ENCODE peak calls at places on chromosomes 13 and 19, in five cellular contexts. One of them, this sample, is unnamed.
A peak's percentile ranks its signal among the peaks of the same experiment; 100 is the strongest.

GRCh38 chr19:4972509-4973230 is 3.8 kb downstream of the KDM4B start:
- DNase-seq in adrenal gland: peak; percentile 73
- DNase-seq in breast epithelium: no peak
- DNase-seq in fibroblast of pulmonary artery: peak; percentile 47
- DNase-seq in NB4: no peak
- DNase-seq in this sample: peak; percentile 48

GRCh38 chr13:35826626-35827254 is 304.4 kb downstream of the DCLK1 start:
- DNase-seq in adrenal gland: no peak
- DNase-seq in breast epithelium: no peak
- DNase-seq in fibroblast of pulmonary artery: no peak
- DNase-seq in NB4: peak; percentile 39
- DNase-seq in this sample: no peak

GRCh38 chr19:11662278-11662677 is 65.0 kb downstream of the ZNF627 start:
- DNase-seq in adrenal gland: no peak
- DNase-seq in breast epithelium: no peak
- DNase-seq in fibroblast of pulmonary artery: no peak
- DNase-seq in NB4: no peak
- DNase-seq in this sample: no peak

GRCh38 chr19:38736413-38737280 is 7.6 kb downstream of the CAPN12 start:
- DNase-seq in adrenal gland: peak; percentile 46
- DNase-seq in breast epithelium: peak; percentile 75
- DNase-seq in fibroblast of pulmonary artery: no peak
- DNase-seq in NB4: peak; percentile 19
- DNase-seq in this sample: peak; percentile 66

GRCh38 chr13:44050450-44051063 is 170.9 kb downstream of the LACC1 start:
- DNase-seq in adrenal gland: peak; percentile 11
- DNase-seq in breast epithelium: no peak
- DNase-seq in fibroblast of pulmonary artery: peak; percentile 63
- DNase-seq in NB4: peak; percentile 21
- DNase-seq in this sample: no peak

GRCh38 chr19:17419154-17419490 is 725 bp upstream of the MVB12A start:
- DNase-seq in adrenal gland: no peak
- DNase-seq in breast epithelium: no peak
- DNase-seq in fibroblast of pulmonary artery: no peak
- DNase-seq in NB4: peak; percentile 25
- DNase-seq in this sample: no peak

GRCh38 chr13:43374621-43375020 is 351.2 kb downstream of the DNAJC15 start:
- DNase-seq in adrenal gland: no peak
- DNase-seq in breast epithelium: no peak
- DNase-seq in fibroblast of pulmonary artery: peak; percentile 66
- DNase-seq in NB4: peak; percentile 63
- DNase-seq in this sample: no peak

GRCh38 chr13:113275387-113275786 is 21.7 kb upstream of the LAMP1 start:
- DNase-seq in adrenal gland: peak; percentile 70
- DNase-seq in breast epithelium: no peak
- DNase-seq in fibroblast of pulmonary artery: peak; percentile 65
- DNase-seq in NB4: peak; percentile 61
- DNase-seq in this sample: peak; percentile 28

GRCh38 chr13:73058432-73058740 is 419 bp upstream of the KLF5 start:
- DNase-seq in adrenal gland: no peak
- DNase-seq in breast epithelium: no peak
- DNase-seq in fibroblast of pulmonary artery: no peak
- DNase-seq in NB4: no peak
- DNase-seq in this sample: no peak

GRCh38 chr13:93505104-93505952 is 278.7 kb downstream of the GPC6 start:
- DNase-seq in adrenal gland: no peak
- DNase-seq in breast epithelium: no peak
- DNase-seq in fibroblast of pulmonary artery: peak; percentile 42
- DNase-seq in NB4: no peak
- DNase-seq in this sample: no peak

GRCh38 chr19:5220361-5220760 is 120.3 kb downstream of the PTPRS start:
- DNase-seq in adrenal gland: no peak
- DNase-seq in breast epithelium: no peak
- DNase-seq in fibroblast of pulmonary artery: no peak
- DNase-seq in NB4: no peak
- DNase-seq in this sample: peak; percentile 0

GRCh38 chr13:111909971-111910671 is 156.8 kb upstream of the SOX1 start:
- DNase-seq in adrenal gland: no peak
- DNase-seq in breast epithelium: no peak
- DNase-seq in fibroblast of pulmonary artery: no peak
- DNase-seq in NB4: no peak
- DNase-seq in this sample: no peak

GRCh38 chr13:50611117-50611781 is 232.2 kb downstream of the DLEU7 start:
- DNase-seq in adrenal gland: no peak
- DNase-seq in breast epithelium: no peak
- DNase-seq in fibroblast of pulmonary artery: no peak
- DNase-seq in NB4: peak; percentile 35
- DNase-seq in this sample: no peak

GRCh38 chr13:19153782-19154450 is 27.7 kb downstream of the TUBA3C start:
- DNase-seq in adrenal gland: peak; percentile 4
- DNase-seq in breast epithelium: no peak
- DNase-seq in fibroblast of pulmonary artery: no peak
- DNase-seq in NB4: peak; percentile 54
- DNase-seq in this sample: no peak

GRCh38 chr19:35458821-35459391 is 10.8 kb downstream of the FFAR2 start:
- DNase-seq in adrenal gland: no peak
- DNase-seq in breast epithelium: no peak
- DNase-seq in fibroblast of pulmonary artery: no peak
- DNase-seq in NB4: peak; percentile 39
- DNase-seq in this sample: no peak

GRCh38 chr13:111210945-111211469 is 95.9 kb downstream of the ARHGEF7 start:
- DNase-seq in adrenal gland: no peak
- DNase-seq in breast epithelium: no peak
- DNase-seq in fibroblast of pulmonary artery: no peak
- DNase-seq in NB4: no peak
- DNase-seq in this sample: no peak

GRCh38 chr19:1468274-1469199 is 10.5 kb downstream of the C19orf25 start:
- DNase-seq in adrenal gland: no peak
- DNase-seq in breast epithelium: no peak
- DNase-seq in fibroblast of pulmonary artery: peak; percentile 44
- DNase-seq in NB4: no peak
- DNase-seq in this sample: peak; percentile 35

GRCh38 chr13:44271915-44272341 is 101.7 kb upstream of the SERP2 start:
- DNase-seq in adrenal gland: no peak
- DNase-seq in breast epithelium: no peak
- DNase-seq in fibroblast of pulmonary artery: no peak
- DNase-seq in NB4: no peak
- DNase-seq in this sample: peak; percentile 57

GRCh38 chr13:50323440-50324070 is 308.3 kb downstream of the KCNRG start:
- DNase-seq in adrenal gland: no peak
- DNase-seq in breast epithelium: no peak
- DNase-seq in fibroblast of pulmonary artery: peak; percentile 80
- DNase-seq in NB4: no peak
- DNase-seq in this sample: no peak

GRCh38 chr13:102090532-102090931 is 311.3 kb downstream of the FGF14 start:
- DNase-seq in adrenal gland: no peak
- DNase-seq in breast epithelium: no peak
- DNase-seq in fibroblast of pulmonary artery: no peak
- DNase-seq in NB4: no peak
- DNase-seq in this sample: no peak
- H3K4me3 ChIP-seq in adrenal gland: no peak overlapping the region
- H3K4me3 ChIP-seq in breast epithelium: no peak overlapping the region
- H3K4me3 ChIP-seq in fibroblast of pulmonary artery: no peak overlapping the region
- H3K4me3 ChIP-seq in NB4: no peak overlapping the region
- H3K4me3 ChIP-seq in this sample: no peak overlapping the region

GRCh38 chr13:106847049-106847448 is 279.1 kb upstream of the ARGLU1 start:
- DNase-seq in adrenal gland: no peak
- DNase-seq in breast epithelium: no peak
- DNase-seq in fibroblast of pulmonary artery: no peak
- DNase-seq in NB4: no peak
- DNase-seq in this sample: no peak
- H3K4me3 ChIP-seq in adrenal gland: no peak overlapping the region
- H3K4me3 ChIP-seq in breast epithelium: no peak overlapping the region
- H3K4me3 ChIP-seq in fibroblast of pulmonary artery: no peak overlapping the region
- H3K4me3 ChIP-seq in NB4: no peak overlapping the region
- H3K4me3 ChIP-seq in this sample: no peak overlapping the region

GRCh38 chr13:97226788-97227627 is 4.9 kb downstream of the MBNL2 start:
- DNase-seq in adrenal gland: peak; percentile 62
- DNase-seq in breast epithelium: no peak
- DNase-seq in fibroblast of pulmonary artery: peak; percentile 57
- DNase-seq in NB4: peak; percentile 56
- DNase-seq in this sample: no peak

GRCh38 chr13:97224544-97225324 is 2.6 kb downstream of the MBNL2 start:
- DNase-seq in adrenal gland: no peak
- DNase-seq in breast epithelium: peak; percentile 68
- DNase-seq in fibroblast of pulmonary artery: peak; percentile 76
- DNase-seq in NB4: no peak
- DNase-seq in this sample: no peak

GRCh38 chr13:97226013-97226412 is 3.9 kb downstream of the MBNL2 start:
- DNase-seq in adrenal gland: no peak
- DNase-seq in breast epithelium: no peak
- DNase-seq in fibroblast of pulmonary artery: no peak
- DNase-seq in NB4: no peak
- DNase-seq in this sample: no peak

GRCh38 chr13:97223711-97224461 is 1.8 kb downstream of the MBNL2 start:
- DNase-seq in adrenal gland: peak; percentile 79
- DNase-seq in breast epithelium: peak; percentile 83
- DNase-seq in fibroblast of pulmonary artery: peak; percentile 96
- DNase-seq in NB4: peak; percentile 75
- DNase-seq in this sample: peak; percentile 63

GRCh38 chr13:97225533-97225932 is 3.4 kb downstream of the MBNL2 start:
- DNase-seq in adrenal gland: no peak
- DNase-seq in breast epithelium: no peak
- DNase-seq in fibroblast of pulmonary artery: no peak
- DNase-seq in NB4: no peak
- DNase-seq in this sample: no peak
- H3K4me3 ChIP-seq in adrenal gland: peak overlapping the region; percentile 6
- H3K4me3 ChIP-seq in breast epithelium: peak overlapping the region; percentile 85
- H3K4me3 ChIP-seq in fibroblast of pulmonary artery: peak overlapping the region; percentile 65
- H3K4me3 ChIP-seq in NB4: no peak overlapping the region
- H3K4me3 ChIP-seq in this sample: peak overlapping the region; percentile 99

GRCh38 chr13:39566216-39566869 is 36.6 kb downstream of the LHFPL6 start:
- DNase-seq in adrenal gland: no peak
- DNase-seq in breast epithelium: no peak
- DNase-seq in fibroblast of pulmonary artery: no peak
- DNase-seq in NB4: no peak
- DNase-seq in this sample: no peak
- H3K4me3 ChIP-seq in adrenal gland: no peak overlapping the region
- H3K4me3 ChIP-seq in breast epithelium: no peak overlapping the region
- H3K4me3 ChIP-seq in fibroblast of pulmonary artery: no peak overlapping the region
- H3K4me3 ChIP-seq in NB4: no peak overlapping the region
- H3K4me3 ChIP-seq in this sample: no peak overlapping the region

This sample was measured in right cardiac atrium.